ENCODE peak calls at places on chromosomes 1 and 21, in nine cellular contexts. One of them, this sample, is unnamed.

GRCh38 chr1:246597340-246597739 is 31.1 kb downstream of the CNST start:
- DNase-seq in upper lobe of left lung: no peak
- DNase-seq in tibial nerve: no peak
- DNase-seq in sigmoid colon: peak
- DNase-seq in H1: no peak
- DNase-seq in A549: peak
- DNase-seq in ovary: no peak
- DNase-seq in SK-N-SH: no peak
- DNase-seq in suprapubic skin: peak
- DNase-seq in this sample: peak

GRCh38 chr1:109268431-109269211 is 14.3 kb downstream of the PSRC1 start:
- DNase-seq in upper lobe of left lung: no peak
- DNase-seq in tibial nerve: no peak
- DNase-seq in sigmoid colon: no peak
- DNase-seq in H1: no peak
- DNase-seq in A549: no peak
- DNase-seq in ovary: no peak
- DNase-seq in SK-N-SH: no peak
- DNase-seq in suprapubic skin: no peak
- DNase-seq in this sample: no peak

GRCh38 chr21:39644069-39644468 is 31.3 kb downstream of the B3GALT5 start:
- DNase-seq in upper lobe of left lung: no peak
- DNase-seq in tibial nerve: no peak
- DNase-seq in sigmoid colon: no peak
- DNase-seq in H1: no peak
- DNase-seq in A549: no peak
- DNase-seq in ovary: no peak
- DNase-seq in SK-N-SH: no peak
- DNase-seq in suprapubic skin: no peak
- DNase-seq in this sample: no peak

GRCh38 chr1:203666621-203667020 is 40.0 kb downstream of the ATP2B4 start:
- DNase-seq in upper lobe of left lung: no peak
- DNase-seq in tibial nerve: no peak
- DNase-seq in sigmoid colon: no peak
- DNase-seq in H1: no peak
- DNase-seq in A549: no peak
- DNase-seq in ovary: no peak
- DNase-seq in SK-N-SH: no peak
- DNase-seq in suprapubic skin: no peak
- DNase-seq in this sample: no peak

GRCh38 chr1:200118779-200119505 is 91.4 kb downstream of the NR5A2 start:
- DNase-seq in upper lobe of left lung: no peak
- DNase-seq in tibial nerve: no peak
- DNase-seq in sigmoid colon: no peak
- DNase-seq in H1: no peak
- DNase-seq in A549: no peak
- DNase-seq in ovary: no peak
- DNase-seq in SK-N-SH: no peak
- DNase-seq in suprapubic skin: no peak
- DNase-seq in this sample: no peak

GRCh38 chr1:27522860-27523665 is 33.1 kb upstream of the WASF2 start:
- DNase-seq in upper lobe of left lung: no peak
- DNase-seq in tibial nerve: no peak
- DNase-seq in sigmoid colon: no peak
- DNase-seq in H1: no peak
- DNase-seq in A549: peak
- DNase-seq in ovary: peak
- DNase-seq in SK-N-SH: no peak
- DNase-seq in suprapubic skin: no peak
- DNase-seq in this sample: no peak

GRCh38 chr1:38735651-38736161 is 123.9 kb downstream of the RRAGC start:
- DNase-seq in upper lobe of left lung: no peak
- DNase-seq in tibial nerve: no peak
- DNase-seq in sigmoid colon: no peak
- DNase-seq in H1: no peak
- DNase-seq in A549: no peak
- DNase-seq in ovary: no peak
- DNase-seq in SK-N-SH: no peak
- DNase-seq in suprapubic skin: no peak
- DNase-seq in this sample: no peak

GRCh38 chr1:247487057-247487456 is 29.2 kb upstream of the OR2B11 start:
- DNase-seq in upper lobe of left lung: no peak
- DNase-seq in tibial nerve: no peak
- DNase-seq in sigmoid colon: no peak
- DNase-seq in H1: no peak
- DNase-seq in A549: peak
- DNase-seq in ovary: no peak
- DNase-seq in SK-N-SH: peak
- DNase-seq in suprapubic skin: no peak
- DNase-seq in this sample: no peak

GRCh38 chr1:45146833-45147232 is 59.6 kb downstream of the ZSWIM5 start:
- DNase-seq in upper lobe of left lung: no peak
- DNase-seq in tibial nerve: no peak
- DNase-seq in sigmoid colon: no peak
- DNase-seq in H1: no peak
- DNase-seq in A549: no peak
- DNase-seq in ovary: no peak
- DNase-seq in SK-N-SH: no peak
- DNase-seq in suprapubic skin: no peak
- DNase-seq in this sample: no peak

GRCh38 chr21:41802684-41803083 is 35.8 kb upstream of the RIPK4 start:
- DNase-seq in upper lobe of left lung: no peak
- DNase-seq in tibial nerve: peak
- DNase-seq in sigmoid colon: peak
- DNase-seq in H1: no peak
- DNase-seq in A549: no peak
- DNase-seq in ovary: peak
- DNase-seq in SK-N-SH: no peak
- DNase-seq in suprapubic skin: peak
- DNase-seq in this sample: no peak

GRCh38 chr1:25210728-25211127 is 21.6 kb downstream of the SYF2 start:
- DNase-seq in upper lobe of left lung: no peak
- DNase-seq in tibial nerve: no peak
- DNase-seq in sigmoid colon: no peak
- DNase-seq in H1: no peak
- DNase-seq in A549: no peak
- DNase-seq in ovary: no peak
- DNase-seq in SK-N-SH: no peak
- DNase-seq in suprapubic skin: no peak
- DNase-seq in this sample: peak

GRCh38 chr1:10643607-10644306 is 152.7 kb downstream of the CASZ1 start:
- DNase-seq in upper lobe of left lung: no peak
- DNase-seq in tibial nerve: no peak
- DNase-seq in sigmoid colon: no peak
- DNase-seq in H1: no peak
- DNase-seq in A549: no peak
- DNase-seq in ovary: no peak
- DNase-seq in SK-N-SH: no peak
- DNase-seq in suprapubic skin: no peak
- DNase-seq in this sample: no peak

GRCh38 chr1:41799723-41800122 is 119.0 kb downstream of the HIVEP3 start:
- DNase-seq in upper lobe of left lung: no peak
- DNase-seq in tibial nerve: no peak
- DNase-seq in sigmoid colon: no peak
- DNase-seq in H1: no peak
- DNase-seq in A549: no peak
- DNase-seq in ovary: no peak
- DNase-seq in SK-N-SH: no peak
- DNase-seq in suprapubic skin: no peak
- DNase-seq in this sample: no peak

GRCh38 chr1:184910596-184910995 is 63.7 kb downstream of the NIBAN1 start:
- DNase-seq in upper lobe of left lung: peak
- DNase-seq in tibial nerve: peak
- DNase-seq in sigmoid colon: peak
- DNase-seq in H1: no peak
- DNase-seq in A549: no peak
- DNase-seq in ovary: no peak
- DNase-seq in SK-N-SH: no peak
- DNase-seq in suprapubic skin: peak
- DNase-seq in this sample: peak

GRCh38 chr1:232786845-232787455 is 18.3 kb upstream of the MAP10 start:
- DNase-seq in upper lobe of left lung: no peak
- DNase-seq in tibial nerve: no peak
- DNase-seq in sigmoid colon: no peak
- DNase-seq in H1: no peak
- DNase-seq in A549: no peak
- DNase-seq in ovary: no peak
- DNase-seq in SK-N-SH: no peak
- DNase-seq in suprapubic skin: no peak
- DNase-seq in this sample: no peak

GRCh38 chr1:63679076-63679475 is 85.9 kb downstream of the PGM1 start:
- DNase-seq in upper lobe of left lung: no peak
- DNase-seq in tibial nerve: no peak
- DNase-seq in sigmoid colon: no peak
- DNase-seq in H1: no peak
- DNase-seq in A549: no peak
- DNase-seq in ovary: no peak
- DNase-seq in SK-N-SH: no peak
- DNase-seq in suprapubic skin: no peak
- DNase-seq in this sample: no peak

GRCh38 chr1:84606977-84607376 is 32.7 kb upstream of the CTBS start:
- DNase-seq in upper lobe of left lung: no peak
- DNase-seq in tibial nerve: no peak
- DNase-seq in sigmoid colon: no peak
- DNase-seq in H1: no peak
- DNase-seq in A549: no peak
- DNase-seq in ovary: no peak
- DNase-seq in SK-N-SH: no peak
- DNase-seq in suprapubic skin: no peak
- DNase-seq in this sample: no peak

GRCh38 chr1:116075981-116076380 is 35.2 kb upstream of the MAB21L3 start:
- DNase-seq in upper lobe of left lung: no peak
- DNase-seq in tibial nerve: no peak
- DNase-seq in sigmoid colon: no peak
- DNase-seq in H1: no peak
- DNase-seq in A549: peak
- DNase-seq in ovary: no peak
- DNase-seq in SK-N-SH: no peak
- DNase-seq in suprapubic skin: no peak
- DNase-seq in this sample: no peak

GRCh38 chr1:183080406-183080805 is 57.2 kb downstream of the LAMC1 start:
- DNase-seq in upper lobe of left lung: no peak
- DNase-seq in tibial nerve: no peak
- DNase-seq in sigmoid colon: no peak
- DNase-seq in H1: no peak
- DNase-seq in A549: peak
- DNase-seq in ovary: no peak
- DNase-seq in SK-N-SH: peak
- DNase-seq in suprapubic skin: no peak
- DNase-seq in this sample: no peak

GRCh38 chr21:44887126-44887806 is 13.8 kb upstream of the PTTG1IP start:
- DNase-seq in upper lobe of left lung: no peak
- DNase-seq in tibial nerve: no peak
- DNase-seq in sigmoid colon: no peak
- DNase-seq in H1: no peak
- DNase-seq in A549: no peak
- DNase-seq in ovary: no peak
- DNase-seq in SK-N-SH: no peak
- DNase-seq in suprapubic skin: no peak
- DNase-seq in this sample: no peak
- TF ChIP-seq EP300 in upper lobe of left lung: no peak
- TF ChIP-seq EP300 in tibial nerve: no peak
- TF ChIP-seq EP300 in sigmoid colon: no peak
- TF ChIP-seq EP300 in H1: no peak
- TF ChIP-seq EP300 in A549: no peak
- TF ChIP-seq EP300 in ovary: no peak
- TF ChIP-seq EP300 in SK-N-SH: no peak
- TF ChIP-seq EP300 in suprapubic skin: no peak
- TF ChIP-seq EP300 in this sample: no peak

GRCh38 chr1:22364764-22365163 is 86.9 kb upstream of the ZBTB40 start:
- DNase-seq in upper lobe of left lung: no peak
- DNase-seq in tibial nerve: no peak
- DNase-seq in sigmoid colon: no peak
- DNase-seq in H1: no peak
- DNase-seq in A549: peak
- DNase-seq in ovary: no peak
- DNase-seq in SK-N-SH: no peak
- DNase-seq in suprapubic skin: no peak
- DNase-seq in this sample: no peak
- TF ChIP-seq CTCF in upper lobe of left lung: no peak
- TF ChIP-seq CTCF in tibial nerve: no peak
- TF ChIP-seq CTCF in sigmoid colon: no peak
- TF ChIP-seq CTCF in H1: peak
- TF ChIP-seq CTCF in A549: no peak
- TF ChIP-seq CTCF in ovary: no peak
- TF ChIP-seq CTCF in SK-N-SH: no peak
- TF ChIP-seq CTCF in suprapubic skin: no peak
- TF ChIP-seq CTCF in this sample: no peak

GRCh38 chr1:110880708-110881374 is 7.9 kb downstream of the CD53 start:
- DNase-seq in upper lobe of left lung: no peak
- DNase-seq in tibial nerve: no peak
- DNase-seq in sigmoid colon: no peak
- DNase-seq in H1: no peak
- DNase-seq in A549: no peak
- DNase-seq in ovary: no peak
- DNase-seq in SK-N-SH: no peak
- DNase-seq in suprapubic skin: no peak
- DNase-seq in this sample: no peak

GRCh38 chr1:110877776-110878175 is 4.8 kb downstream of the CD53 start:
- DNase-seq in upper lobe of left lung: no peak
- DNase-seq in tibial nerve: no peak
- DNase-seq in sigmoid colon: no peak
- DNase-seq in H1: no peak
- DNase-seq in A549: no peak
- DNase-seq in ovary: no peak
- DNase-seq in SK-N-SH: no peak
- DNase-seq in suprapubic skin: no peak
- DNase-seq in this sample: no peak

GRCh38 chr1:110877364-110877763 is 4.4 kb downstream of the CD53 start:
- DNase-seq in upper lobe of left lung: no peak
- DNase-seq in tibial nerve: no peak
- DNase-seq in sigmoid colon: no peak
- DNase-seq in H1: no peak
- DNase-seq in A549: no peak
- DNase-seq in ovary: no peak
- DNase-seq in SK-N-SH: no peak
- DNase-seq in suprapubic skin: no peak
- DNase-seq in this sample: no peak

GRCh38 chr1:110878993-110879392 is 6.0 kb downstream of the CD53 start:
- DNase-seq in upper lobe of left lung: no peak
- DNase-seq in tibial nerve: no peak
- DNase-seq in sigmoid colon: no peak
- DNase-seq in H1: no peak
- DNase-seq in A549: no peak
- DNase-seq in ovary: no peak
- DNase-seq in SK-N-SH: no peak
- DNase-seq in suprapubic skin: no peak
- DNase-seq in this sample: no peak

GRCh38 chr1:110879758-110880606 is 7.0 kb downstream of the CD53 start:
- DNase-seq in upper lobe of left lung: peak
- DNase-seq in tibial nerve: no peak
- DNase-seq in sigmoid colon: no peak
- DNase-seq in H1: no peak
- DNase-seq in A549: no peak
- DNase-seq in ovary: no peak
- DNase-seq in SK-N-SH: no peak
- DNase-seq in suprapubic skin: no peak
- DNase-seq in this sample: no peak
- TF ChIP-seq EP300 in upper lobe of left lung: no peak
- TF ChIP-seq EP300 in tibial nerve: no peak
- TF ChIP-seq EP300 in sigmoid colon: no peak
- TF ChIP-seq EP300 in H1: no peak
- TF ChIP-seq EP300 in A549: no peak
- TF ChIP-seq EP300 in ovary: no peak
- TF ChIP-seq EP300 in SK-N-SH: no peak
- TF ChIP-seq EP300 in suprapubic skin: no peak
- TF ChIP-seq EP300 in this sample: no peak

GRCh38 chr1:24157921-24158481 is 15.1 kb upstream of the IL22RA1 start:
- DNase-seq in upper lobe of left lung: no peak
- DNase-seq in tibial nerve: no peak
- DNase-seq in sigmoid colon: no peak
- DNase-seq in H1: no peak
- DNase-seq in A549: peak
- DNase-seq in ovary: no peak
- DNase-seq in SK-N-SH: peak
- DNase-seq in suprapubic skin: no peak
- DNase-seq in this sample: no peak
- TF ChIP-seq CTCF in upper lobe of left lung: no peak
- TF ChIP-seq CTCF in tibial nerve: no peak
- TF ChIP-seq CTCF in sigmoid colon: no peak
- TF ChIP-seq CTCF in H1: peak
- TF ChIP-seq CTCF in A549: no peak
- TF ChIP-seq CTCF in ovary: no peak
- TF ChIP-seq CTCF in SK-N-SH: peak
- TF ChIP-seq CTCF in suprapubic skin: no peak
- TF ChIP-seq CTCF in this sample: no peak